ENCODE peak calls at places on chromosome 14, in seven cellular contexts. Y, M, J, X, T, U and Q are unnamed samples.
A peak's percentile ranks its signal among the peaks of the same experiment; 100 is the strongest.

GRCh38 chr14:52042371-52043037 is 26.4 kb downstream of the NID2 start:
- DNase-seq in Y (no peak), M (no peak), U (no peak), J (no peak), T (no peak), X (no peak), Q (no peak)

GRCh38 chr14:75702107-75702506 is 41.1 kb downstream of the TTLL5 start:
- DNase-seq in X (no peak), J (no peak), M (no peak), T (no peak), U (no peak), Y (no peak), Q (no peak)

GRCh38 chr14:72906316-72906715 is 12.4 kb upstream of the DPF3 start:
- DNase-seq in Y (no peak), M (no peak), J (no peak), U (no peak), X (no peak), T (no peak), Q (peak; percentile 84)

GRCh38 chr14:35331605-35332516 is 39.7 kb downstream of the PSMA6 start:
- DNase-seq in X (peak; percentile 88), Y (peak; percentile 77), M (no peak), U (no peak), J (peak; percentile 80), T (peak; percentile 63), Q (no peak)

GRCh38 chr14:105971593-105972500 is 445.5 kb downstream of the TMEM121 start:
- DNase-seq in J (no peak), U (no peak), T (no peak), M (no peak), Y (no peak), X (no peak), Q (no peak)

GRCh38 chr14:50123062-50123461 is 6.7 kb upstream of the VCPKMT start:
- DNase-seq in M (no peak), X (no peak), T (no peak), Y (no peak), J (no peak), U (no peak), Q (no peak)

GRCh38 chr14:85010186-85010585 is 519.8 kb upstream of the FLRT2 start:
- DNase-seq in J (no peak), T (no peak), M (no peak), Y (no peak), U (no peak), X (no peak), Q (no peak)

GRCh38 chr14:88834883-88835431 is 10.5 kb downstream of the TTC8 start:
- DNase-seq in X (no peak), J (no peak), Y (no peak), U (no peak), T (no peak), M (no peak), Q (no peak)

GRCh38 chr14:51147183-51147582 is 52.3 kb upstream of the TRIM9 start:
- DNase-seq in T (no peak), Y (no peak), M (no peak), J (no peak), U (no peak), X (no peak), Q (no peak)

GRCh38 chr14:61752626-61753025 is 9.6 kb upstream of the SNAPC1 start:
- DNase-seq in T (peak; percentile 47), X (no peak), U (no peak), Y (no peak), M (no peak), J (peak; percentile 15), Q (no peak)
- TF ChIP-seq CTCF in T (no peak), X (no peak), U (no peak), Y (no peak), M (no peak), J (no peak), Q (no peak)

GRCh38 chr14:68995731-68996130 is 16.6 kb upstream of the ACTN1 start:
- DNase-seq in M (no peak), U (no peak), X (no peak), T (no peak), Y (no peak), J (no peak), Q (no peak)

GRCh38 chr14:69002069-69002468 is 23.0 kb upstream of the ACTN1 start:
- DNase-seq in T (peak; percentile 71), Y (no peak), J (peak; percentile 40), X (peak; percentile 56), M (no peak), U (no peak), Q (no peak)

GRCh38 chr14:68994056-68994455 is 15.0 kb upstream of the ACTN1 start:
- DNase-seq in Y (no peak), T (no peak), M (no peak), U (no peak), X (no peak), J (no peak), Q (no peak)

GRCh38 chr14:69001375-69001774 is 22.3 kb upstream of the ACTN1 start:
- DNase-seq in U (no peak), T (no peak), X (no peak), J (no peak), Y (no peak), M (no peak), Q (no peak)

GRCh38 chr14:68998062-68998461 is 19.0 kb upstream of the ACTN1 start:
- DNase-seq in M (no peak), Y (no peak), T (no peak), X (no peak), U (no peak), J (no peak), Q (no peak)
- TF ChIP-seq CTCF in M (no peak), Y (no peak), T (no peak), X (no peak), U (no peak), J (no peak), Q (no peak)

GRCh38 chr14:63045234-63045611 is at the start of gene KCNH5:
- DNase-seq in J (peak; percentile 91), M (no peak), T (peak; percentile 68), Y (no peak), X (no peak), U (peak; percentile 17), Q (no peak)

GRCh38 chr14:63050694-63051093 is 5.4 kb upstream of the KCNH5 start:
- DNase-seq in X (no peak), J (no peak), Y (no peak), T (no peak), U (no peak), M (no peak), Q (no peak)

GRCh38 chr14:63051301-63051700 is 6.0 kb upstream of the KCNH5 start:
- DNase-seq in U (no peak), Y (no peak), J (no peak), X (no peak), M (no peak), T (no peak), Q (no peak)

GRCh38 chr14:63046339-63047268 is 1.3 kb upstream of the KCNH5 start:
- DNase-seq in J (no peak), U (no peak), X (no peak), M (no peak), Y (no peak), T (no peak), Q (no peak)

GRCh38 chr14:63045612-63046320 is 508 bp upstream of the KCNH5 start:
- DNase-seq in M (no peak), T (peak; percentile 76), U (peak; percentile 13), J (peak; percentile 70), X (no peak), Y (peak; percentile 30), Q (no peak)
- TF ChIP-seq CTCF in M (no peak), T (no peak), U (no peak), J (no peak), X (no peak), Y (no peak), Q (no peak)

DNA sequence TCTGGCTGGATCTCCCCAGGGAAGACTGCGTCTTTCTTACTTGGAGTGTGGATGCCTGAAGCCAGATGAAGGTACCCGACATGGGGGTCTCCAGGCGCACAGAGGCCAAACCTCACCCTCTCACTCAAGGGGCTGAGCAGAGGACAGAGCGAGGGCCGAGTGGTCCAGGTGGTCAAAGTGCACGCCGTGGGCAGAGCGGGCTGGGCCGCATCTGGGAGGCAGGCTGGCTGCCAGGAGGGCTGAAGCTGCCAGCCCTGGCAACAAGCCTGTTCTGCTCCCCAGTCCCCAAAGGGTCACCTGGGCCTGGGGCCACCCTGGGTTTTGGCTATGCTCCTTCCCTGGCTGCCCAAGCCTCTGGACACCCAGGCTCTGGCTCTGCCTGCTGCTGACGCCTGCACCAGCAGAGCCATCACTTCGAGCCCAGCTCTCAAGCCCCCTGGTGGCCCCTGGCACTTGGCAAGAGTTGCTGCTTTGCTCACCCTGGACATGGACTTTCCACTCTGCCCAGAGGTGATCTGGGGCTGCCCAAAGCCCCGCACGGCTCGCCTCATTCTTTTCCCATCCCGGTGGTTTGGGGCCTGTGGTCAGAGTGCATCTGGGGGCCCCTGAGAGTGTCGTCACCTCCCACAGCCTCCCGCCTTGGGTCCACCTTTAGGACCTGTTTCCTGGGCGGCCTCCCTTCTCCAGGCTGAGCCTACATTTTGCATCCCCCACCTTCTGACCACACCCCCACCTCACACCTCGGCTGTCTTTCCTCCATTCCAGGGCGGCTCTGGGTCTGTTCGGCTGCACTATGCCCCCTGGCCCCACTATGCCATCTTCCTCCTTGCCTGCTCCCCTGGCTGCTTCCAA is 2.8 kb downstream of the ADSS1 start:
- DNase-seq in T (no peak), Y (no peak), X (no peak), J (no peak), U (no peak), M (no peak), Q (no peak)
- TF ChIP-seq CTCF in T (no peak), Y (no peak), X (no peak), J (no peak), U (no peak), M (no peak), Q (no peak)